ENCODE peak calls at places on chromosomes 11 and 22, in nine cellular contexts. Z is A549, S is K562, G is GM23338, T is HCT116, V is GM12878, C is HL-60, M is SK-N-SH, H is HepG2. D is an unnamed sample.
A peak's percentile ranks its signal among the peaks of the same experiment; 100 is the strongest.

GRCh38 chr11:67269401-67270255 is 3.4 kb downstream of the GRK2 start:
- DNase-seq in Z (no peak), S (no peak), G (no peak), T (no peak), V (no peak), C (peak; percentile 70), M (no peak), H (no peak), D (no peak)

GRCh38 chr11:124869856-124870387 is 4.7 kb downstream of the ROBO3 start:
- DNase-seq in Z (no peak), S (no peak), G (no peak), T (no peak), V (no peak), C (no peak), M (no peak), H (no peak), D (no peak)

GRCh38 chr11:128615612-128616011 is 28.3 kb upstream of the ETS1 start:
- DNase-seq in Z (no peak), S (no peak), G (no peak), T (no peak), V (no peak), C (no peak), M (no peak), H (no peak), D (no peak)

GRCh38 chr11:47010192-47010591 is 73.6 kb downstream of the CSTPP1 start:
- DNase-seq in Z (no peak), S (no peak), G (no peak), T (no peak), V (no peak), C (no peak), M (no peak), H (no peak), D (no peak)

GRCh38 chr22:43828711-43829447 is 16.8 kb upstream of the EFCAB6 start:
- DNase-seq in Z (no peak), S (no peak), G (peak; percentile 65), T (no peak), V (no peak), C (no peak), M (peak; percentile 61), H (no peak), D (no peak)

GRCh38 chr22:49770454-49771265 is 57.0 kb downstream of the BRD1 start:
- DNase-seq in Z (no peak), S (no peak), G (no peak), T (no peak), V (no peak), C (no peak), M (no peak), H (no peak), D (no peak)

GRCh38 chr22:47293368-47294221 is 531.1 kb downstream of the TBC1D22A start:
- DNase-seq in Z (no peak), S (no peak), G (no peak), T (no peak), V (no peak), C (no peak), M (no peak), H (no peak), D (no peak)

GRCh38 chr11:61713464-61713863 is 33.3 kb downstream of the DAGLA start:
- DNase-seq in Z (no peak), S (no peak), G (no peak), T (no peak), V (no peak), C (no peak), M (no peak), H (no peak), D (no peak)

GRCh38 chr11:64865286-64866172 is 12.9 kb downstream of the EHD1 start:
- DNase-seq in Z (no peak), S (no peak), G (no peak), T (no peak), V (no peak), C (no peak), M (no peak), H (no peak), D (no peak)

GRCh38 chr11:9138612-9139579 is 47.5 kb upstream of the SCUBE2 start:
- DNase-seq in Z (peak; percentile 82), S (no peak), G (no peak), T (peak; percentile 75), V (no peak), C (no peak), M (no peak), H (peak; percentile 47), D (peak; percentile 94)

GRCh38 chr22:43945632-43946390 is 9.4 kb upstream of the SAMM50 start:
- DNase-seq in Z (peak; percentile 72), S (peak; percentile 71), G (peak; percentile 81), T (peak; percentile 41), V (no peak), C (peak; percentile 83), M (peak; percentile 79), H (peak; percentile 60), D (no peak)

GRCh38 chr11:45899086-45899447 is 8.0 kb downstream of the FREY1 start:
- DNase-seq in Z (no peak), S (no peak), G (no peak), T (no peak), V (no peak), C (no peak), M (no peak), H (no peak), D (no peak)
- H3K27ac ChIP-seq in Z (peak overlapping the region; percentile 86), S (no peak overlapping the region), G (no peak overlapping the region), T (no peak overlapping the region), V (no peak overlapping the region), C (no peak overlapping the region), M (peak overlapping the region; percentile 89), H (no peak overlapping the region), D (no peak overlapping the region)

DNA sequence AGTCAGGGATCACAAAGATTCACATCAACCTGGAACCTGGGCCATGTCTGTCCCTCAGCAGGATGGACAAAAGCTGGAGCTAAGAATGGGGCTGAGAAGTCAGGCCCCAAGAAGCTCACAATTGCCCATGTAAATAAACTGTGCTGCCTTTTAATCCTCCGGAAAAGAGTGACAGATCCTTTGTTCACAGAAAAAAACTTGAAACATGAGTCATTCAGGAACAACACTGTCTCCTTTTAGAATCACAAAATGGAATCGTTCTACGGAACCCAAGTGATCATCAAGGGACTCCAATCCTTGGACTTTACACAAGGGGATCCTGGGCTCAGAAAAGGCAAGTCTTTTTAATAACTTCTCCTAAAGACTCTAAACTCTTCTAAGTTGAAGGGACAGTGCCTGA is 36.1 kb downstream of the RELT start:
- DNase-seq in Z (no peak), S (no peak), G (no peak), T (no peak), V (no peak), C (no peak), M (no peak), H (no peak), D (no peak)
- TF ChIP-seq REST in Z (no peak), S (no peak), G (no peak), T (no peak), V (no peak), C (no peak), M (no peak), H (no peak), D (no peak)

GRCh38 chr11:86938203-86938899 is 16.8 kb downstream of the FZD4 start:
- DNase-seq in Z (no peak), S (peak; percentile 55), G (no peak), T (no peak), V (no peak), C (no peak), M (no peak), H (no peak), D (no peak)

GRCh38 chr11:86941871-86942208 is 13.4 kb downstream of the FZD4 start:
- DNase-seq in Z (no peak), S (no peak), G (no peak), T (no peak), V (no peak), C (no peak), M (no peak), H (no peak), D (no peak)

GRCh38 chr11:86941077-86941870 is 13.9 kb downstream of the FZD4 start:
- DNase-seq in Z (no peak), S (no peak), G (no peak), T (no peak), V (no peak), C (no peak), M (no peak), H (peak; percentile 95), D (no peak)

GRCh38 chr11:86940122-86940777 is 14.9 kb downstream of the FZD4 start:
- DNase-seq in Z (no peak), S (peak; percentile 27), G (peak; percentile 40), T (no peak), V (no peak), C (no peak), M (no peak), H (peak; percentile 74), D (no peak)

DNA sequence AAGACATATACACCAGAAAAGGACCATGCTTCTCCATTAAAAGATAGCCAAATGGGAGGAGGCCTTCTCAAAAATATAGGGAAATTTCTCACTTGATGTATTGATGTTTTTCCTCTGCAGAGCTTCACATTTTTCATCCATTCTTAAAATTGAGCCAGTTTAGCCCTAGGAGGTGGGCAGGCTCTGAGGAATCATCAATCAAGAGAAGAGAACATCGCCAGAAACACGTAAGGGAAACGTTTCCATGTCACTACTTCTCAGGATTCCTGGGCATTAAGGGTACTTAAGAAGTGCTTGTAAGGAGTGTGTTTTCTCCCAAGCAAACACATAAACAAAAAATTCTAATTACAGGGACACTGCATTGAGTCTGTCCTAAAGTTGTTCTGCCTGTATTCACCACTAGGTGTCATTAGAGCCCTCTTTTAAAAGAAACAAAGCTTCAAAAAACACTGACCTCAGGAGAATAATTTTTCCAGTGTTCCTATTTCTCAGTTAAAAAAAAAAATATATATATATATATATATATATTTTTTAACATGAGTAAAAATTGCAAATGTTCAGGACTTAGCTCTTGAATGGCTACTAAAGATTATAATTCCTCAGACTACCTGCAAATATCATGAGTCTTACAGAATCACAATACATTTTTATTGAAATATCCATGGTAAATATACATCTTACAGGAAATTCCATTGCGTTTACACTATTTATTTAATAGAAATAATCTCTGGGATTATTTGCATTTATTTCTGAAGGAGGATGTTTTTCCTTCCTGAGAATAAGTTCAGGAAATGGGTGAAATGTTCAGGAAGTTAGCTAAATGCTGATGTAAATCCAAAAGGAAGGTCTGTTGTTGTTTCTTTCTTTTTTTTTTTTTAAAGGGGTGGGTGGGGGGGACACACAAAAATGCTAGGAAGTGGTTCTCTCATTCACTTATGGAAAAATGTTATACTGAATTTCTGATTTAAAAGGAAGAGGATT is 16.0 kb downstream of the FZD4 start:
- DNase-seq in Z (peak; percentile 46), S (peak; percentile 48), G (peak; percentile 81), T (peak; percentile 37), V (no peak), C (no peak), M (peak; percentile 41), H (peak; percentile 65), D (peak; percentile 57)
- H3K27ac ChIP-seq in Z (no peak overlapping the region), S (peak overlapping the region; percentile 75), G (peak overlapping the region; percentile 63), T (no peak overlapping the region), V (no peak overlapping the region), C (no peak overlapping the region), M (no peak overlapping the region), H (peak overlapping the region; percentile 94), D (no peak overlapping the region)

DNA sequence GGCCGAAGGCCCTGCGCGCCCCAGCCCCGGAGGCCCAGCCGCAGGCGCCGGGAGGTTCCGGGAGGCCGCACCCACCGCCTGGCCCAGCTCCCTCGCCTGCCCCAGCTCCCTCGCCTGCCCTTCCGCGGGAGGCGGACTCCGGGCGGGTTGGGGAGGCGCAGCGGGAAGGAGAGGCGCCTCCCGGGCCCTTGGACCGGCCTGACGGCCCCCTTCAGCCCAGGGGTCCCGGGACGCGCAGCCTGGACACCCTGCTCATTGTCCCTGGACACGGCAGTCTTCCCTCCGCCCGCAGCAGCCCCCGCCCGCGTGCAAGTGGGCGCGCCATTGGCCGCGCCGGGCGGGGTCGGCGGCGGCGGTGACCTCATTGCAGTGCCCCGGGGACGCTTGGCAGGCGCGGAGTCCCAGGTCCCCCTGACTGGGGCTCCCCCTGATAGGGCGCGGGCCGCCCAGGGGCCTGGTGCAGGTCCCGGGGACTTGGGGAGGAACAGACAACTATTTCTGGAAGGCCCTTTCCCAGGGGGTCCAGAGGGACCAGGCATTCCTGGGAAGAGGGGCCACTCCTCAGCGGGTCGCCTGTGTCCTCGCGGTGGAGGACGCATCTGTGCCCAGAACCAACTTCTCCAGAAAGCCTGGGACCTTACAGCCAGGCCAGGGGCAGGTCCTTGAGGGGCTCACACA is 501 bp downstream of the CD151 start:
- DNase-seq in Z (no peak), S (peak; percentile 64), G (peak; percentile 64), T (no peak), V (no peak), C (no peak), M (peak; percentile 87), H (no peak), D (no peak)
- TF ChIP-seq REST in Z (no peak), S (no peak), G (no peak), T (no peak), V (no peak), C (no peak), M (no peak), H (no peak), D (no peak)

D was measured in Panc1.